ENCODE peak calls at places on chromosome 3, in four cellular contexts. H is fibroblast of lung, U is H9, F is cardiac muscle cell. W is an unnamed sample.

GRCh38 chr3:79178471-79178870 is 589.3 kb downstream of the ROBO1 start:
- DNase-seq in F (no peak), U (no peak), H (no peak), W (no peak)

GRCh38 chr3:39150170-39150802 is 3.1 kb downstream of the CSRNP1 start:
- DNase-seq in U (no peak), H (no peak), F (no peak), W (no peak)

GRCh38 chr3:171480526-171480925 is 20.3 kb upstream of the TNIK start:
- DNase-seq in H (no peak), U (no peak), F (no peak), W (no peak)

GRCh38 chr3:75781079-75781745 is 4.1 kb downstream of the ZNF717 start:
- DNase-seq in U (no peak), F (no peak), H (no peak), W (no peak)

GRCh38 chr3:195114026-195114425 is 156.9 kb downstream of the XXYLT1 start:
- DNase-seq in H (no peak), F (no peak), U (no peak), W (no peak)

GRCh38 chr3:58188921-58189451 is 21.8 kb downstream of the DNASE1L3 start:
- DNase-seq in U (no peak), H (no peak), F (peak; percentile 68), W (no peak)

GRCh38 chr3:71102111-71103039 is 481.2 kb downstream of the FOXP1 start:
- DNase-seq in U (no peak), F (no peak), H (peak; percentile 99), W (no peak)

GRCh38 chr3:134003066-134003465 is 26.7 kb downstream of the SLCO2A1 start:
- DNase-seq in H (no peak), U (no peak), F (no peak), W (no peak)

GRCh38 chr3:179852117-179852886 is 184.4 kb downstream of the PEX5L start:
- DNase-seq in H (peak; percentile 76), U (peak; percentile 46), F (no peak), W (no peak)

GRCh38 chr3:190076601-190077444 is 43.9 kb downstream of the P3H2 start:
- DNase-seq in H (peak; percentile 95), U (no peak), F (peak; percentile 66), W (no peak)

GRCh38 chr3:183434992-183435391 is 6.6 kb upstream of the MCF2L2 start:
- DNase-seq in F (no peak), H (no peak), U (peak; percentile 53), W (no peak)

GRCh38 chr3:194691481-194692281 is 6.0 kb downstream of the FAM43A start:
- DNase-seq in F (no peak), H (no peak), U (no peak), W (peak; percentile 65)

GRCh38 chr3:182136008-182136910 is 424.5 kb downstream of the SOX2 start:
- DNase-seq in H (no peak), U (no peak), F (no peak), W (no peak)

GRCh38 chr3:56837196-56837955 is 35.6 kb upstream of the ARHGEF3 start:
- DNase-seq in U (no peak), F (no peak), H (no peak), W (no peak)

GRCh38 chr3:29331035-29331434 is 50.2 kb downstream of the RBMS3 start:
- DNase-seq in H (no peak), F (no peak), U (no peak), W (no peak)

GRCh38 chr3:151467069-151467468 is 6.2 kb upstream of the IGSF10 start:
- DNase-seq in U (no peak), H (no peak), F (no peak), W (no peak)

GRCh38 chr3:115766587-115767492 is 143.5 kb downstream of the GAP43 start:
- DNase-seq in H (peak; percentile 62), U (no peak), F (no peak), W (no peak)

GRCh38 chr3:135637033-135637432 is 328.5 kb upstream of the PPP2R3A start:
- DNase-seq in U (no peak), H (no peak), F (no peak), W (no peak)

GRCh38 chr3:188320757-188321156 is 166.8 kb downstream of the LPP start:
- DNase-seq in U (no peak), H (no peak), F (no peak), W (no peak)
- TF ChIP-seq CTCF in U (no peak), H (no peak), F (no peak), W (no peak)

DNA sequence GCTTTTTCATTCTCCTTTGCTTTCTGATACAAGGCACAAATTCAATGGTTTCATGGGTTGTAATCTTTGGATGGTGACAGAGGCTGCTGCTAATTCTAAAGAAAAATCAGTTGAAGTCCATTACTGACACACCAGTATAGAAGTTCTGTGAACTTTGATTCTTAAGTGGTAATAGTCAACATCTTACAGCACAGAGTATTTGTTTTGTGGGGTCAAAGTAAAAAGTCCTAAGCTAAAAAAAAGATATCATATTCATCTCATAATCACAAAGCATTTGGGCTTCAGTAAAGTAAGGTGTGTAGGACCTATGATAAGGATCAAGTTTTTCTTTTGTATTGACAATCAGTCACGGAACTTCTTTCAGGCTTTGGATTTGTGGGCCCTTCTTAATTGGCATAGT is 1.1 kb downstream of the ASTE1 start:
- DNase-seq in F (no peak), H (no peak), U (no peak), W (no peak)
- H3K4me1 ChIP-seq in F (no peaks in the 10 kb centered on the region), H (no peaks in the 10 kb centered on the region), U (no peaks in the 10 kb centered on the region), W (peaks cover 58% of the 10 kb centered on the region)

GRCh38 chr3:163043074-163043473 is 1546.5 kb downstream of the OTOL1 start:
- DNase-seq in F (no peak), H (peak; percentile 25), U (no peak), W (no peak)
- TF ChIP-seq CTCF in F (peak; percentile 38), H (peak; percentile 49), U (peak; percentile 56), W (no peak)

GRCh38 chr3:49132073-49132436 is 795 bp downstream of the LAMB2 start:
- DNase-seq in U (no peak), H (no peak), F (no peak), W (no peak)

GRCh38 chr3:49135499-49135898 is 2.6 kb upstream of the LAMB2 start:
- DNase-seq in U (no peak), H (no peak), F (no peak), W (no peak)

GRCh38 chr3:49133226-49133951 is 539 bp upstream of the LAMB2 start:
- DNase-seq in U (peak; percentile 81), H (peak; percentile 89), F (peak; percentile 91), W (peak; percentile 84)

GRCh38 chr3:49132437-49133225 is at the start of gene LAMB2:
- DNase-seq in U (peak; percentile 82), H (peak; percentile 77), F (peak; percentile 87), W (peak; percentile 83)

DNA sequence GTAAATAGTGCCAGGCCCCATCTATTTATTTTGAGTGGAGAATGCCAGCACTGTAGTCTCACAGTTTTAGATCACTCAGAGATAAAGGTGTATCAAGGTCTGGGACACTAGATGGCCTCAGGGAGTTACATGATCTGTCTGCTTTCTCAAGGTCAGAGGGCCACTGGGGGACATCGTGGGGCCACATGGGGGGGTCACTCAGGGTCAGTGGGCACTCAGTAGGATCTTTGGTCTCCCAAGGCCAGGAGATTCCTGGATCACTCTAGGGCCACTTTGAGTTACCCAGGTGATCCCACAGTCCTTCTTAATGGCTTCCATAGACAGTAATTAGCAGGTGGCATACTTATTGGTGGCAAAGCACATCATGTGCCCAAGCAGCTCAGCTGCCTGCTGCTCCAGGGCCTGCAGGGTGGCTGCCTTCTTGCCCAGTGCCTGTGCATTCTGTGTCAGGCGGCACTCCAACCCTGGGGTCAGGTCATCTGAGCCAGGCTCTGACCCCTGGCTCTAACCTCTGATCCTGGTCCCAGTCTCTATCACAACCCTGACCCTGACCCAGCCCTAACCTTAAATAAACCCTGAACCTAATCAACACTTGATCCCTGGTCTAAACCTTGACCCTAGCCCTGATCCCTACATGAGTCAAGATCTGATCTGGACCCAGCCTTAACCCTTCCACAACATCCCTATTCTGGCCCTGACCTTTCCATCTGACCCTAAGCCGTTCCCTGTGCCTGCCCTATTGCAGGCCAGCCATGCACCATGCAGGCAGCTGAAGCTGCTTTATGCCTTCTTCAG is 1.8 kb upstream of the LAMB2 start:
- DNase-seq in F (no peak), U (no peak), H (no peak), W (no peak)
- H3K4me1 ChIP-seq in F (peaks cover 15% of the 10 kb centered on the region), U (peaks cover 2% of the 10 kb centered on the region), H (peaks cover 3% of the 10 kb centered on the region), W (no peaks in the 10 kb centered on the region)

GRCh38 chr3:23573827-23574226 is 231.9 kb upstream of the UBE2E1 start:
- DNase-seq in U (no peak), F (no peak), H (no peak), W (no peak)
- TF ChIP-seq CTCF in U (no peak), F (no peak), H (no peak), W (no peak)

GRCh38 chr3:52135332-52135731 is 18.9 kb downstream of the POC1A start:
- DNase-seq in H (no peak), U (no peak), F (no peak), W (no peak)
- H3K4me1 ChIP-seq in H (no peaks in the 10 kb centered on the region), U (no peaks in the 10 kb centered on the region), F (no peaks in the 10 kb centered on the region), W (no peaks in the 10 kb centered on the region)

GRCh38 chr3:851098-851790 is 241.6 kb upstream of the CNTN6 start:
- DNase-seq in H (no peak), F (no peak), U (peak; percentile 58), W (no peak)
- TF ChIP-seq CTCF in H (no peak), F (no peak), U (peak; percentile 28), W (no peak)

GRCh38 chr3:156551261-156551660 is 3.7 kb downstream of the SSR3 start:
- DNase-seq in F (no peak), H (no peak), U (no peak), W (no peak)

GRCh38 chr3:156551746-156552145 is 3.2 kb downstream of the SSR3 start:
- DNase-seq in F (no peak), U (no peak), H (peak; percentile 67), W (no peak)

GRCh38 chr3:156552973-156553372 is 1.9 kb downstream of the SSR3 start:
- DNase-seq in F (no peak), H (no peak), U (no peak), W (no peak)

GRCh38 chr3:156547637-156548036 is 7.3 kb downstream of the SSR3 start:
- DNase-seq in F (no peak), H (no peak), U (no peak), W (no peak)

GRCh38 chr3:156548041-156548687 is 6.8 kb downstream of the SSR3 start:
- DNase-seq in F (peak; percentile 66), H (no peak), U (no peak), W (no peak)
- H3K4me1 ChIP-seq in F (peaks cover 60% of the 10 kb centered on the region), H (peaks cover 8% of the 10 kb centered on the region), U (no peaks in the 10 kb centered on the region), W (no peaks in the 10 kb centered on the region)